ENCODE peak calls at places on chromosomes 5 and 9, in four cellular contexts. M, R, U and A are unnamed samples.

GRCh38 chr5:146005723-146006122 is 69.3 kb downstream of the SH3RF2 start:
- DNase-seq in M (no peak), R (no peak), U (no peak), A (no peak)

GRCh38 chr5:11104543-11105151 is 343.6 kb upstream of the DAP start:
- DNase-seq in M (no peak), R (no peak), U (no peak), A (no peak)

GRCh38 chr5:157354825-157355224 is 88.9 kb downstream of the CYFIP2 start:
- DNase-seq in M (no peak), R (no peak), U (no peak), A (peak; percentile 50)

GRCh38 chr5:99061299-99061698 is 132.5 kb upstream of the CHD1 start:
- DNase-seq in M (no peak), R (no peak), U (no peak), A (no peak)

GRCh38 chr5:92704590-92704989 is 876.4 kb downstream of the NR2F1-AS1 start:
- DNase-seq in M (no peak), R (no peak), U (no peak), A (no peak)

GRCh38 chr5:59174248-59174844 is 591.5 kb downstream of the RAB3C start:
- DNase-seq in M (no peak), R (peak; percentile 31), U (no peak), A (peak; percentile 73)

GRCh38 chr5:103886826-103887225 is 324.2 kb upstream of the NUDT12 start:
- DNase-seq in M (no peak), R (no peak), U (no peak), A (no peak)

GRCh38 chr9:109349431-109349846 is 28.6 kb upstream of the EPB41L4B start:
- DNase-seq in M (no peak), R (peak; percentile 65), U (no peak), A (no peak)